ENCODE peak calls at places on chromosomes 6 and 20, in four cellular contexts. One of them, this sample, is unnamed.

GRCh38 chr20:48794360-48794759 is 33.4 kb downstream of the PREX1 start:
- DNase-seq in GM12878: no peak
- DNase-seq in H1: peak; percentile 74
- DNase-seq in HepG2: no peak
- DNase-seq in this sample: no peak

GRCh38 chr20:1539816-1540215 is 17.7 kb downstream of the SIRPD start:
- DNase-seq in GM12878: no peak
- DNase-seq in H1: no peak
- DNase-seq in HepG2: no peak
- DNase-seq in this sample: no peak

GRCh38 chr6:105112577-105112976 is 67.2 kb downstream of the POPDC3 start:
- DNase-seq in GM12878: no peak
- DNase-seq in H1: no peak
- DNase-seq in HepG2: no peak
- DNase-seq in this sample: no peak

GRCh38 chr20:31808481-31808880 is 10.7 kb upstream of the MYLK2 start:
- DNase-seq in GM12878: no peak
- DNase-seq in H1: no peak
- DNase-seq in HepG2: no peak
- DNase-seq in this sample: no peak

GRCh38 chr6:129510930-129511329 is 199.0 kb downstream of the ARHGAP18 start:
- DNase-seq in GM12878: no peak
- DNase-seq in H1: no peak
- DNase-seq in HepG2: no peak
- DNase-seq in this sample: no peak

GRCh38 chr6:101195581-101195980 is 197.9 kb upstream of the GRIK2 start:
- DNase-seq in GM12878: no peak
- DNase-seq in H1: no peak
- DNase-seq in HepG2: no peak
- DNase-seq in this sample: no peak

GRCh38 chr20:50913976-50914375 is 17.3 kb downstream of the ADNP start:
- DNase-seq in GM12878: no peak
- DNase-seq in H1: no peak
- DNase-seq in HepG2: no peak
- DNase-seq in this sample: no peak

GRCh38 chr6:107075951-107076381 is 39.3 kb downstream of the BEND3 start:
- DNase-seq in GM12878: no peak
- DNase-seq in H1: no peak
- DNase-seq in HepG2: no peak
- DNase-seq in this sample: no peak

DNA sequence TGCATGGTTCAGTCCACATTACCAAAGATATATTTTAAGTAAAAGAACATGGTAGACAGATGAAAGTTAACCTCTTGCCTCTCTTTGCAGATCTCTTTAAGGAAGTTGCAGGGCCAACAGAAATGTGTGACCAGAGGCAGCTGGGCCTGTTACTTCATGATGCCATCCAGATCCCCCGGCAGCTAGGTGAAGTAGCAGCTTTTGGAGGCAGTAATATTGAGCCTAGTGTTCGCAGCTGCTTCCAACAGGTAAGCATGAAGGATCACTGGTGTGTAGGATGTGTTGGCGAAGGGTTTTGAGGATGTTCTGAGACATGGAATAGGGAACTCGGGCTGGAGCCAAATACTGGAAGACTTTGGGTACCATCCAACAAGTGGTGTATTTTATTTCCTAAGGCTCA is 508.6 kb downstream of the UTRN start:
- DNase-seq in GM12878: no peak
- DNase-seq in H1: no peak
- DNase-seq in HepG2: no peak
- DNase-seq in this sample: no peak
- H3K4me1 ChIP-seq in GM12878: no peaks in the 10 kb centered on the region
- H3K4me1 ChIP-seq in H1: no peaks in the 10 kb centered on the region
- H3K4me1 ChIP-seq in HepG2: no peaks in the 10 kb centered on the region
- H3K4me1 ChIP-seq in this sample: no peaks in the 10 kb centered on the region

GRCh38 chr6:53803081-53803860 is 8.5 kb downstream of the LRRC1 start:
- DNase-seq in GM12878: no peak
- DNase-seq in H1: no peak
- DNase-seq in HepG2: no peak
- DNase-seq in this sample: no peak
- TF ChIP-seq SUZ12 in GM12878: no peak
- TF ChIP-seq SUZ12 in H1: no peak
- TF ChIP-seq SUZ12 in HepG2: no peak
- TF ChIP-seq SUZ12 in this sample: no peak

GRCh38 chr6:42050897-42051653 is 751 bp downstream of the TAF8 start:
- DNase-seq in GM12878: no peak
- DNase-seq in H1: no peak
- DNase-seq in HepG2: no peak
- DNase-seq in this sample: no peak
- H3K9ac ChIP-seq in GM12878: peak overlapping the region; percentile 92
- H3K9ac ChIP-seq in H1: peak overlapping the region; percentile 99
- H3K9ac ChIP-seq in HepG2: peak overlapping the region; percentile 98
- H3K9ac ChIP-seq in this sample: peak overlapping the region; percentile 94

GRCh38 chr6:73630401-73630800 is 23.4 kb downstream of the SLC17A5 start:
- DNase-seq in GM12878: no peak
- DNase-seq in H1: no peak
- DNase-seq in HepG2: no peak
- DNase-seq in this sample: no peak

GRCh38 chr6:73637404-73637803 is 16.4 kb downstream of the SLC17A5 start:
- DNase-seq in GM12878: no peak
- DNase-seq in H1: no peak
- DNase-seq in HepG2: no peak
- DNase-seq in this sample: no peak

GRCh38 chr6:73631849-73632248 is 21.9 kb downstream of the SLC17A5 start:
- DNase-seq in GM12878: no peak
- DNase-seq in H1: no peak
- DNase-seq in HepG2: no peak
- DNase-seq in this sample: no peak

GRCh38 chr6:73636048-73636447 is 17.7 kb downstream of the SLC17A5 start:
- DNase-seq in GM12878: no peak
- DNase-seq in H1: no peak
- DNase-seq in HepG2: no peak
- DNase-seq in this sample: no peak

GRCh38 chr6:73632346-73632745 is 21.4 kb downstream of the SLC17A5 start:
- DNase-seq in GM12878: no peak
- DNase-seq in H1: no peak
- DNase-seq in HepG2: no peak
- DNase-seq in this sample: no peak
- H3K4me1 ChIP-seq in GM12878: no peaks in the 10 kb centered on the region
- H3K4me1 ChIP-seq in H1: no peaks in the 10 kb centered on the region
- H3K4me1 ChIP-seq in HepG2: no peaks in the 10 kb centered on the region
- H3K4me1 ChIP-seq in this sample: no peaks in the 10 kb centered on the region

DNA sequence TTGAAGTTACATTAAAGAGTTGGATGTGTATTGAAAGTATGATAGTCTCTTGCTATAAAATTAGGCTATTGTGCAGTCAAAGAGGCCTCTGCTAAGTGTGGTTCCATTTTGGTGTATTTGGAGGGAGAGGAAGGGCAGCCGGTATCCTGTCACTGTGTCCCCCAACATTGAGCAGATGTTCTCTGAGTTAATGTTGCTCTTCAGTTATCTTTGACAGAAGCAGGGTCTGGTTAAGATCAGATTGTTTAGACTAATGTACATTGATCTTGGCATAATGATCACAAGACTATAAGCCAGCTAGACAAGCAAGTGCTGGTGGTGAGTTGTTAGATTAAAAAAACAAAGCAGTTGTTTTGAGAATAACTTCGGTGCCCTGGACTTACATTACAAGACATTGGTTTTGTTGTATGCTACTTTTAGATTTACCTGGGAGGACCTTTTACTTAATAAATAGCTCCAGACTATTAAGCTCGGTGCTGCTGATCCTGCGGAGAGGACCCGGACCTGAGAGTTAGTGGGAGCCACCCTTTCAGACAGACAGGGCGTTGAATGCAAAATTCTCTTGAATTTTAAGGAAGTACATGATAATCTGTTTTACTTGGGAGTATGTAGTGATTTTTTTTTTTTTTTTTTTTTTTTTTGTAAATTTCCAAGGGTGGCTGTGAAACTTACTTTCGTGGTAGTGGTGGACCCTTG is 97.8 kb downstream of the JARID2 start:
- DNase-seq in GM12878: no peak
- DNase-seq in H1: no peak
- DNase-seq in HepG2: no peak
- DNase-seq in this sample: no peak
- TF ChIP-seq SUZ12 in GM12878: no peak
- TF ChIP-seq SUZ12 in H1: no peak
- TF ChIP-seq SUZ12 in HepG2: no peak
- TF ChIP-seq SUZ12 in this sample: no peak

GRCh38 chr6:170290306-170291128 is at the start of gene DLL1:
- DNase-seq in GM12878: no peak
- DNase-seq in H1: peak; percentile 84
- DNase-seq in HepG2: no peak
- DNase-seq in this sample: no peak
- H3K9ac ChIP-seq in GM12878: peak within 1 kb of the TSS; percentile 39
- H3K9ac ChIP-seq in H1: peak within 1 kb of the TSS; percentile 55
- H3K9ac ChIP-seq in HepG2: no peak within 1 kb of the TSS
- H3K9ac ChIP-seq in this sample: peak within 1 kb of the TSS; percentile 61

GRCh38 chr6:34957184-34957904 is 68.3 kb downstream of the ANKS1A start:
- DNase-seq in GM12878: no peak
- DNase-seq in H1: no peak
- DNase-seq in HepG2: no peak
- DNase-seq in this sample: no peak

GRCh38 chr6:34961082-34961481 is 72.0 kb downstream of the ANKS1A start:
- DNase-seq in GM12878: no peak
- DNase-seq in H1: no peak
- DNase-seq in HepG2: no peak
- DNase-seq in this sample: no peak

GRCh38 chr6:34961574-34961973 is 72.5 kb downstream of the ANKS1A start:
- DNase-seq in GM12878: no peak
- DNase-seq in H1: no peak
- DNase-seq in HepG2: no peak
- DNase-seq in this sample: no peak

GRCh38 chr6:34958748-34959147 is 69.7 kb downstream of the ANKS1A start:
- DNase-seq in GM12878: no peak
- DNase-seq in H1: no peak
- DNase-seq in HepG2: no peak
- DNase-seq in this sample: no peak

GRCh38 chr6:34959221-34959620 is 70.2 kb downstream of the ANKS1A start:
- DNase-seq in GM12878: no peak
- DNase-seq in H1: no peak
- DNase-seq in HepG2: no peak
- DNase-seq in this sample: no peak
- H3K4me1 ChIP-seq in GM12878: no peaks in the 10 kb centered on the region
- H3K4me1 ChIP-seq in H1: no peaks in the 10 kb centered on the region
- H3K4me1 ChIP-seq in HepG2: peaks cover 5% of the 10 kb centered on the region
- H3K4me1 ChIP-seq in this sample: no peaks in the 10 kb centered on the region

DNA sequence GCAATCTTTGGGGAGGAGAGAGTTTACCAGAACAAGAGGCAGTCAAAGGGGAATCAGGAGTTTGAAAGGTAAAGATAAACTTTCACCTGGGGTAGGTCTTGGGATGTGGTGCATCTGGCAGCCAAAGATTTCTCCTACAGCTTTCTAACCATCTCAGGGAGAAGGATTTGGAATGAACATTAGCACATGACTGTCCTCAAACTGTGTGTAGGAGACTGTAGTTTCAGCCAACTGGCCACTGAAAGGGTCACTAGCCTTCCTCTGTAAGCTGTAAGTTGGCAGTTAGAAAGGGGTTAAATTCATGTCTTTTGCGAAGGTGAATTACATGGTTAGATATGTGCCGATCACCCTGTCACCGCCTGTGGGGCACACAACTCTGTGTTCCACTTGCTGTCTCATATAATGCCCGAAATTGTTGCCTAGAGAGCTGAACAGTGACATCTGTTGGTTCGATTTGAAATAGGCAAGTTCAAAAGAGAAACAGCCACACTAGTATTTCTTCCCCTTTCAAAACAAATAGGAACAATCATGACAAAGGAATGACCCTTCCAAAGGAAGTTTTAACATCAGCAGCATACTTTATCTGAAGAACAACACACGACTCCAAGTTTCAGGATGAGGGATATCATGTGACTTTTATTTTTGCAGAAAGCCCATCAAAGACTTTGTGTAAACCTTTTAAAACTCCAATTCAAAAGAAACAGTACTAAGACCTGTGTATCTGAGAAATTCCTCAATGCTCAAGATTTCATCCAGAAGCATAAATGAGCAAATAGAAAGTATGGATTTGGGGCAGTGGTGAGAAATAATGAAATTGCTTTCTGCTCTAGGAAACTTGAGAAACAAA is 1.1 kb upstream of the OPN5 start:
- DNase-seq in GM12878: no peak
- DNase-seq in H1: peak; percentile 56
- DNase-seq in HepG2: peak; percentile 62
- DNase-seq in this sample: peak; percentile 32
- TF ChIP-seq SUZ12 in GM12878: no peak
- TF ChIP-seq SUZ12 in H1: no peak
- TF ChIP-seq SUZ12 in HepG2: no peak
- TF ChIP-seq SUZ12 in this sample: no peak

DNA sequence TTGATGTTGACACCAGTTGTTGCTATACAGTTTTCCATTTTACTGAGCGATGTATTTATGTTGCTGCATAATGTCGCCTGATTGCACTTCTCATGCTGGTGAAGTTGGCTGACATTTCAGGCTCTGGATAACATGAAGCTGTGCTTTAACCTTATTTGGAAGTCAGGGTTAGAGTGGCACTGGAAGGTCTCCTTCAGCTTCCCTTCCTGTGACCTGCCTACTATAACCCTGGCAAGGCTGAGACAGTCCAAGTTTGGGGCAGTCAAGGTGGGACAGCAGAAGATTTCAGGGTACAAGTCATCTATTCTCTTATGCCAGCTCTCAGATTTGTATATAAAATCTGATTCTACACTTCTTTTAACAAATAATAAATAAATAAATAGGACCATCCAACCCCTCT is 127.6 kb downstream of the AIG1 start:
- DNase-seq in GM12878: no peak
- DNase-seq in H1: no peak
- DNase-seq in HepG2: no peak
- DNase-seq in this sample: no peak
- H3K9ac ChIP-seq in GM12878: no peak overlapping the region
- H3K9ac ChIP-seq in H1: no peak overlapping the region
- H3K9ac ChIP-seq in HepG2: no peak overlapping the region
- H3K9ac ChIP-seq in this sample: no peak overlapping the region

This sample was measured in NT2/D1.